ENCODE peak calls at places on chromosome 9, in nine cellular contexts. B, H, W, D, K, L, V, X and Y are unnamed samples.

GRCh38 chr9:28539432-28539831 is 966.2 kb upstream of the C9orf72 start:
- DNase-seq in B (no peak), H (no peak), W (no peak), D (no peak), K (no peak), L (no peak), V (no peak), X (no peak), Y (no peak)

GRCh38 chr9:89497978-89498844 is at the start of gene SEMA4D:
- DNase-seq in B (peak; percentile 34), H (no peak), W (peak; percentile 83), D (peak; percentile 84), K (peak; percentile 90), L (peak; percentile 59), V (no peak), X (peak; percentile 92), Y (peak; percentile 88)

GRCh38 chr9:7592321-7593319 is 207.0 kb downstream of the DMAC1 start:
- DNase-seq in B (peak; percentile 1), H (no peak), W (peak; percentile 19), D (no peak), K (no peak), L (no peak), V (no peak), X (no peak), Y (no peak)

GRCh38 chr9:99181621-99182020 is 40.1 kb downstream of the ALG2 start:
- DNase-seq in B (no peak), H (peak; percentile 70), W (no peak), D (no peak), K (peak; percentile 62), L (no peak), V (peak; percentile 57), X (no peak), Y (peak; percentile 68)

GRCh38 chr9:137254624-137255447 is at the start of gene NELFB:
- DNase-seq in B (peak; percentile 96), H (peak; percentile 54), W (peak; percentile 94), D (peak; percentile 96), K (peak; percentile 100), L (peak; percentile 99), V (peak; percentile 84), X (peak; percentile 94), Y (peak; percentile 100)

GRCh38 chr9:97986466-97986865 is 3.3 kb downstream of the ANP32B start:
- DNase-seq in B (no peak), H (no peak), W (no peak), D (no peak), K (no peak), L (no peak), V (no peak), X (no peak), Y (no peak)

GRCh38 chr9:88691811-88692210 is 156.8 kb downstream of the NXNL2 start:
- DNase-seq in B (peak; percentile 74), H (no peak), W (no peak), D (no peak), K (no peak), L (no peak), V (peak; percentile 69), X (no peak), Y (no peak)

GRCh38 chr9:14258840-14259239 is 55.1 kb downstream of the NFIB start:
- DNase-seq in B (peak; percentile 64), H (no peak), W (no peak), D (no peak), K (no peak), L (no peak), V (peak; percentile 81), X (no peak), Y (no peak)

GRCh38 chr9:137590469-137591383 is at the start of gene ZMYND19:
- DNase-seq in B (peak; percentile 96), H (peak; percentile 55), W (peak; percentile 96), D (peak; percentile 92), K (peak; percentile 100), L (peak; percentile 91), V (peak; percentile 83), X (peak; percentile 87), Y (peak; percentile 100)

GRCh38 chr9:117644607-117645244 is 59.5 kb upstream of the TLR4 start:
- DNase-seq in B (peak; percentile 80), H (peak; percentile 36), W (peak; percentile 69), D (peak; percentile 78), K (peak; percentile 74), L (peak; percentile 67), V (peak; percentile 80), X (peak; percentile 82), Y (peak; percentile 60)

GRCh38 chr9:6538666-6539071 is 106.9 kb downstream of the GLDC start:
- DNase-seq in B (peak; percentile 66), H (no peak), W (no peak), D (no peak), K (no peak), L (no peak), V (peak; percentile 64), X (no peak), Y (no peak)

GRCh38 chr9:69149321-69149807 is 24.7 kb upstream of the TJP2 start:
- DNase-seq in B (peak; percentile 87), H (no peak), W (peak; percentile 40), D (no peak), K (no peak), L (no peak), V (peak; percentile 67), X (peak; percentile 47), Y (no peak)

GRCh38 chr9:120759755-120760400 is 33.3 kb downstream of the FBXW2 start:
- DNase-seq in B (no peak), H (no peak), W (no peak), D (no peak), K (no peak), L (no peak), V (no peak), X (no peak), Y (no peak)

GRCh38 chr9:116959775-116960174 is 272.7 kb downstream of the TRIM32 start:
- DNase-seq in B (peak; percentile 11), H (no peak), W (no peak), D (no peak), K (peak; percentile 49), L (peak; percentile 67), V (no peak), X (peak; percentile 38), Y (peak; percentile 42)

GRCh38 chr9:133225171-133226011 is 16.3 kb upstream of the OBP2B start:
- DNase-seq in B (no peak), H (no peak), W (no peak), D (peak; percentile 18), K (no peak), L (no peak), V (no peak), X (peak; percentile 8), Y (no peak)

GRCh38 chr9:16368425-16369087 is 501.9 kb downstream of the BNC2 start:
- DNase-seq in B (peak; percentile 58), H (no peak), W (no peak), D (no peak), K (no peak), L (no peak), V (peak; percentile 53), X (no peak), Y (no peak)

GRCh38 chr9:77851862-77852602 is 179.6 kb downstream of the GNAQ start:
- DNase-seq in B (no peak), H (no peak), W (no peak), D (no peak), K (no peak), L (no peak), V (no peak), X (no peak), Y (no peak)

GRCh38 chr9:39588056-39588814 is 232.8 kb downstream of the SPATA31A1 start:
- DNase-seq in B (peak; percentile 1), H (no peak), W (no peak), D (no peak), K (peak; percentile 2), L (no peak), V (no peak), X (peak; percentile 66), Y (peak; percentile 11)

GRCh38 chr9:93950619-93951601 is 4.2 kb downstream of the BARX1 start:
- DNase-seq in B (peak; percentile 47), H (no peak), W (no peak), D (peak; percentile 69), K (peak; percentile 59), L (no peak), V (peak; percentile 28), X (peak; percentile 34), Y (peak; percentile 46)

GRCh38 chr9:93952784-93953491 is 2.2 kb downstream of the BARX1 start:
- DNase-seq in B (no peak), H (no peak), W (peak; percentile 58), D (no peak), K (peak; percentile 56), L (no peak), V (no peak), X (no peak), Y (peak; percentile 46)

GRCh38 chr9:93951655-93952118 is 3.5 kb downstream of the BARX1 start:
- DNase-seq in B (no peak), H (no peak), W (no peak), D (no peak), K (no peak), L (no peak), V (no peak), X (no peak), Y (no peak)

GRCh38 chr9:93953492-93954435 is 1.4 kb downstream of the BARX1 start:
- DNase-seq in B (no peak), H (no peak), W (no peak), D (no peak), K (peak; percentile 43), L (no peak), V (no peak), X (no peak), Y (no peak)

GRCh38 chr9:93952119-93952783 is 2.9 kb downstream of the BARX1 start:
- DNase-seq in B (no peak), H (no peak), W (no peak), D (no peak), K (peak; percentile 45), L (no peak), V (no peak), X (no peak), Y (peak; percentile 43)
- TF ChIP-seq CTCF in B (no peak), H (no peak), W (no peak), D (no peak), K (no peak), L (no peak), V (no peak), X (no peak), Y (no peak)

GRCh38 chr9:34995288-34996060 is 5.9 kb downstream of the DNAJB5 start:
- DNase-seq in B (peak; percentile 59), H (no peak), W (no peak), D (no peak), K (no peak), L (no peak), V (peak; percentile 90), X (no peak), Y (peak; percentile 7)
- TF ChIP-seq CTCF in B (no peak), H (no peak), W (no peak), D (no peak), K (no peak), L (no peak), V (no peak), X (no peak), Y (no peak)

GRCh38 chr9:128429505-128430086 is 8.9 kb downstream of the CERCAM start:
- DNase-seq in B (no peak), H (no peak), W (no peak), D (no peak), K (no peak), L (no peak), V (no peak), X (no peak), Y (no peak)
- TF ChIP-seq CTCF in B (no peak), H (no peak), W (no peak), D (no peak), K (no peak), L (no peak), V (no peak), X (no peak), Y (no peak)

DNA sequence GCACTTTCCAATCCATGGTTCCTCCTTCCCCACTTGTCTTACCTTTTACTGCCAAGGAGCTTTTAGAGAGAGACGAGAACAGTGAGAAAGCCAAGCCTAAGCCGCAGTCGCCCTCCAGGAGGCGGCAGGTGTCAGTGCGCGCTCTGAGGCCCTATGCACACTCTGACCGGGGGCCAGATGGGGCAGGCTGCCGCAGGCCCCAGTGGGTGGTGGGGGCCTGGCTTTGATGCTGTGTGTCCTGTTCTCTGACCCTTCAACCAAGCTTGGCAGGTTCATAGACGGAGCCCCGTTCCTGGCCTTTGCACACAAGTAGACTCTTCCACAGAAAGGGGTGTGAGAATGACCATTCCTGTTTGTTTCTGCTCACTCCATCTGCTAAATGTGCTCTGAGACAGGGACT is 77.3 kb downstream of the WNK2 start:
- DNase-seq in B (no peak), H (no peak), W (no peak), D (peak; percentile 25), K (no peak), L (no peak), V (no peak), X (peak; percentile 10), Y (peak; percentile 25)
- TF ChIP-seq CTCF in B (no peak), H (no peak), W (no peak), D (peak; percentile 4), K (no peak), L (no peak), V (no peak), X (no peak), Y (no peak)